ENCODE peak calls at places on chromosomes 16 and 17, in four cellular contexts. C is cardiac muscle cell, I is astrocyte, P is IMR-90. T is an unnamed sample.

GRCh38 chr17:29257756-29258155 is 11.1 kb downstream of the CRYBA1 start:
- DNase-seq in C (peak), I (no peak), P (peak), T (no peak)

GRCh38 chr16:16131204-16131603 is 92.1 kb downstream of the ABCC6 start:
- DNase-seq in C (no peak), I (no peak), P (no peak), T (no peak)

GRCh38 chr16:1319041-1319440 is 9.6 kb downstream of the UBE2I start:
- DNase-seq in C (no peak), I (no peak), P (no peak), T (no peak)

GRCh38 chr17:3571043-3571900 is 13.7 kb upstream of the TRPV3 start:
- DNase-seq in C (no peak), I (no peak), P (no peak), T (no peak)

GRCh38 chr16:74591914-74592650 is 14.8 kb downstream of the GLG1 start:
- DNase-seq in C (no peak), I (no peak), P (no peak), T (no peak)

GRCh38 chr17:66676421-66676820 is 158.5 kb upstream of the CACNG5 start:
- DNase-seq in C (no peak), I (no peak), P (no peak), T (peak)

GRCh38 chr16:88662222-88662842 is 559 bp downstream of the MVD start:
- DNase-seq in C (no peak), I (no peak), P (no peak), T (peak)

GRCh38 chr17:50487213-50488096 is 8.8 kb downstream of the RSAD1 start:
- DNase-seq in C (no peak), I (no peak), P (peak), T (no peak)

GRCh38 chr17:9125722-9126121 is 104.4 kb downstream of the NTN1 start:
- DNase-seq in C (no peak), I (no peak), P (no peak), T (no peak)

GRCh38 chr17:39404542-39405378 is 3.3 kb upstream of the FBXL20 start:
- DNase-seq in C (peak), I (peak), P (peak), T (no peak)
- TF ChIP-seq CTCF in C (no peak), I (no peak), P (no peak), T (no peak)

GRCh38 chr16:57284206-57284951 is at the start of gene PLLP:
- DNase-seq in C (peak), I (no peak), P (peak), T (peak)
- H3K4me3 ChIP-seq in C (peak), I (peak), P (peak), T (peak)

GRCh38 chr17:59392973-59393679 is 61.7 kb downstream of the YPEL2 start:
- DNase-seq in C (no peak), I (no peak), P (no peak), T (no peak)
- TF ChIP-seq CTCF in C (no peak), I (no peak), P (no peak), T (no peak)

DNA sequence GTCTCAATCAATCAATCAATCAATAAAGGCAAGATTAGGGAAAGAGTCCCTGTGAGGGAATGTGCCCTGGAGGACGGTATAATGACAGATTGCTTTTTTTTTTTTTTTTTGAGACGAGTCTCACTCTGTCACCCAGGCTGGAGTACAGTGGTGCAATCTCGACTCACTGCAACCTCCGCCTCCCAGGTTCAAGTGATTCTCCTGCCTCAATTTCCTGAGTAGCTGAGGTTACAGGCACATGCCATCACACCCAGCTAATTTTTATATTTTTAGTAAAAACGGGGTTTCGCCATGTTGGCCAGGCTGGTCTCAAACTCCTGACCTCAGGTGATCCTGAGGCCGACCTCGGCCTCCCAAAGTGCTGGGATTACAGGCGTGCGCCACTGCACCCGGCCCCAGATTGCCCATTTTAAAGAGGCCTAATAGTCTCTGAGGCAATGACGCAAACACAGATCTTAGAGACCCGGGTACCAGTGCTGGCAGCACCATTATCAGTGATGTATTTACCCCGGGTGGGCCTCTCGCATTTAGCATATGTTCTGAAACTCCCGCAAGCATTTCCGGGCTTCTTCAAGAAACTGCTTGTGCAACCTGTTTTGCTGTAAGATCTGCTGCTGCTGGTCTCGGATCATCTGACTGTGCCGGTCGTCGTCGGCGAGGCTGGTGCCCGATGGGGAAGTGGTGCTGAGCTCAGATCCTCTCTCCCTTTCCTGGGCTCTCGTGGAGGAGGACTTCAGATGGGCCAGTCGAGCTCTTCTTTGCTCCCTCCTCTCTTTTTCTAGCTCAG is 12.7 kb downstream of the CEP295NL start:
- DNase-seq in C (no peak), I (no peak), P (no peak), T (peak)
- H3K4me3 ChIP-seq in C (no peak), I (no peak), P (no peak), T (no peak)

DNA sequence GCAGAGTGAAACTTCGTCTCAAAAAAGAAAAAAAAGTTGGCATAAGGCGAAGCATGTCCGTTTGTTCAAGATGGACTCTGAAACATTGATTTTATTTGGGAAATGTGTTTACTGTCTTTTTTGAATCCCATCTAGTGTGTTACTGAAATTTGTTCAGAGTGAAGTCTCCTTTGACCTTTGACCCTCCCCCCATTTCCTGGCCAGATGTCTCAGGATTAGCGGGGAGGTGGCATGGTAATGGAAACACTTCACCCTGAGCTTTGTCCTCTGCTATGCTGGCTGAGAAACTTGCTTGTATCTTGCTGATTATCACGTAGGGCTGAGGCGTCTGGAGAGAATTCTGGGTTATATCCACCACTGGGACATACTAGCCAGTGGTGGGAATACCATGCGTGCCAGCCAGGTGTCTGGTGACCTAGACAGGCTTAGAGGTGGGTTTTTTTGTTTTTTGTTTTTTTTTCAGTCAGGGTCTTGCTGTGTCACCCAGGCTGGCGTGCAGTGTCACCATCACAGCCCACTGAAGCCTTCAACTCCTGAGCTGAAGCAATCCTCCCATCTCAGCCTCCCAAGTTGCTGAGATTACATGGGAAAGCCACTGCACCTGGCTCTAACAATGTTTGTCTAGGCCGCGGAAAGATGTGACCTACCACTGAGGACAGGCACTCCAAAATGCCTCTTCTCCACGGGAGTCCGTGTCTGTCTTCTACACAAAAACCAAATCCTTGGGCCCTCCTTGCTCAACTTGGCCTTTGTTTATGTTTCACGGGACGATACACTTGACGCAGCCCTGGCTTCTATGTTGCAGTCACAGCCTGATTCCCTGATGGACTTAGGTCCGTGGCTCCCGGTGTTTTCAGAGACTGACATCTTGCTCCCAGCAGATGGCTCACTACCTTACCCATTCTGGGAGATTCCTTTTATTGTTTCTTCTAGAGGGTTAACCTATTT is 6.6 kb upstream of the GALK1 start:
- DNase-seq in C (peak), I (no peak), P (peak), T (peak)
- TF ChIP-seq CTCF in C (peak), I (no peak), P (no peak), T (no peak)